ENCODE peak calls at places on chromosomes 13 and 19, in five cellular contexts. E, Z, D, I and Y are unnamed samples.

GRCh38 chr19:634975-635652 is 1.8 kb upstream of the POLRMT start:
- DNase-seq in E (no peak), Z (no peak), D (no peak), I (no peak), Y (no peak)

GRCh38 chr19:34482380-34483250 is 1.1 kb downstream of the WTIP start:
- DNase-seq in E (no peak), Z (no peak), D (no peak), I (peak; percentile 61), Y (peak; percentile 22)

GRCh38 chr19:56066152-56067023 is 54.7 kb downstream of the ZNF787 start:
- DNase-seq in E (peak; percentile 84), Z (peak; percentile 74), D (peak; percentile 66), I (peak; percentile 79), Y (no peak)

GRCh38 chr19:13243971-13244370 is 93.8 kb downstream of the IER2 start:
- DNase-seq in E (no peak), Z (no peak), D (no peak), I (no peak), Y (no peak)

GRCh38 chr19:18191640-18192062 is 1.4 kb upstream of the MPV17L2 start:
- DNase-seq in E (no peak), Z (no peak), D (no peak), I (no peak), Y (peak; percentile 96)

GRCh38 chr13:112851107-112852046 is 117.6 kb upstream of the MCF2L start:
- DNase-seq in E (no peak), Z (no peak), D (no peak), I (no peak), Y (peak; percentile 16)

GRCh38 chr19:41221514-41222205 is 2.6 kb downstream of the AXL start:
- DNase-seq in E (no peak), Z (no peak), D (no peak), I (no peak), Y (no peak)

GRCh38 chr19:41624515-41624914 is 2.4 kb downstream of the CEACAM4 start:
- DNase-seq in E (no peak), Z (no peak), D (no peak), I (no peak), Y (no peak)

GRCh38 chr19:45598267-45599011 is 3.6 kb downstream of the GPR4 start:
- DNase-seq in E (no peak), Z (no peak), D (peak; percentile 13), I (no peak), Y (no peak)

GRCh38 chr19:18093439-18094161 is 4.0 kb upstream of the MAST3 start:
- DNase-seq in E (peak; percentile 89), Z (no peak), D (no peak), I (peak; percentile 62), Y (peak; percentile 79)

GRCh38 chr13:107497661-107498060 is 717.7 kb downstream of the LIG4 start:
- DNase-seq in E (no peak), Z (no peak), D (no peak), I (no peak), Y (no peak)

GRCh38 chr13:50129065-50129922 is 114.0 kb downstream of the KCNRG start:
- DNase-seq in E (no peak), Z (no peak), D (no peak), I (no peak), Y (peak; percentile 7)

GRCh38 chr19:1843116-1843515 is 5.2 kb downstream of the REXO1 start:
- DNase-seq in E (no peak), Z (no peak), D (no peak), I (no peak), Y (no peak)

GRCh38 chr13:54367639-54368271 is 1339.1 kb downstream of the OLFM4 start:
- DNase-seq in E (no peak), Z (no peak), D (no peak), I (no peak), Y (no peak)

GRCh38 chr19:19530423-19530804 is 1.7 kb downstream of the YJEFN3 start:
- DNase-seq in E (no peak), Z (no peak), D (no peak), I (no peak), Y (no peak)

GRCh38 chr13:66995366-66995663 is 234.8 kb downstream of the PCDH9 start:
- DNase-seq in E (no peak), Z (no peak), D (no peak), I (no peak), Y (no peak)

GRCh38 chr19:13028027-13028426 is 32.8 kb downstream of the NFIX start:
- DNase-seq in E (no peak), Z (no peak), D (no peak), I (no peak), Y (no peak)

GRCh38 chr19:42538841-42539709 is 10.8 kb upstream of the CEACAM1 start:
- DNase-seq in E (no peak), Z (peak; percentile 28), D (no peak), I (no peak), Y (no peak)

GRCh38 chr13:41503386-41503785 is 46.0 kb downstream of the RGCC start:
- DNase-seq in E (no peak), Z (no peak), D (no peak), I (no peak), Y (no peak)

GRCh38 chr13:71880753-71881541 is 13.9 kb upstream of the DACH1 start:
- DNase-seq in E (no peak), Z (no peak), D (no peak), I (no peak), Y (no peak)

GRCh38 chr13:28318418-28318995 is 176.4 kb downstream of the FLT1 start:
- DNase-seq in E (no peak), Z (no peak), D (no peak), I (peak; percentile 42), Y (no peak)

GRCh38 chr19:35000647-35001501 is 751 bp downstream of the GRAMD1A start:
- DNase-seq in E (peak; percentile 45), Z (no peak), D (peak; percentile 64), I (no peak), Y (peak; percentile 38)

GRCh38 chr19:17337675-17338439 is 504 bp downstream of the GTPBP3 start:
- DNase-seq in E (peak; percentile 72), Z (no peak), D (peak; percentile 28), I (no peak), Y (no peak)

GRCh38 chr13:37418490-37418889 is 180.1 kb downstream of the POSTN start:
- DNase-seq in E (no peak), Z (no peak), D (no peak), I (no peak), Y (no peak)

DNA sequence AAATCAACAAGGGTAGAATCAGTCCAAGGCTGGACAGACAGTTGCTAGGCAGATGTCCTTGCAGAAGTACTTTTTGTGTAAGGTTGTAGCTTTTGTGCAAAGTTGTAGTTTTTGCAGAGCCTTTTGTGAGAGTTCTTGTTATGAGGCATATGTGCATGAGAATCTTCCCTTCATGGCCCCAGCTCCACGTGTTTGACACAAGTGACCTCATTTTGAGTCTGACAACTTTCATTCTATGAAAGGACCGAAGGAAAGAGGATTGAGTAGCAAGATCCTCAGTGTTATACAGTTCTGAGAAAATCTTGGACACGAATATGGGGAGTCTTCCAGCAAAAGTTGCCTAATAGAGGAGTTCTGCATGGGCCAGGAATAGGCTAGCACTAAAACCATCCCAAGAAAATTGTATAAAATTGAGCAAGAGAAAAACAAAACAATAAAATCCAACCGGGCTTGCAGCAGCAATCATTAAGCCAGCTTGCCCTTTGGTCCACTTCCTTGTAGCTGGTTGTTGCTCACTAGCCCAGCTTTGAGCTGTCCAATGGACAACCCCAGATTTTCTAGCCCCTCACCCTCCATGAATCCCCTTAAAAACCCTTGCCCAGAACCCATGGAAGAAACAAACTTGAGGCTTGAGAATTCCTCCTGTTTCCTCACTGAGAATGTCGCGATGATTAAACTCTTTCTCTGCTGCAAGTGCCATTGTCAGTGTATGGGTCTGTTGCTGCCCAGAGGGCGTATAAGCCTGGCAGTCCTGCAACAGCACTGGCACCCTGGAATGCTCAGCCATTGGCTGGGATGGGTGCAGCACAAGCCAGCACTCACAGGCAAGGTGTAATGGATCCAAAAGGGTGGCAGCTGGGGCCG is 6.5 kb downstream of the EPSTI1 start:
- DNase-seq in E (no peak), Z (no peak), D (no peak), I (no peak), Y (no peak)
- H3K27ac ChIP-seq in E (no peak overlapping the region), Z (peak overlapping the region; percentile 35), D (no peak overlapping the region), I (no peak overlapping the region), Y (no peak overlapping the region)

DNA sequence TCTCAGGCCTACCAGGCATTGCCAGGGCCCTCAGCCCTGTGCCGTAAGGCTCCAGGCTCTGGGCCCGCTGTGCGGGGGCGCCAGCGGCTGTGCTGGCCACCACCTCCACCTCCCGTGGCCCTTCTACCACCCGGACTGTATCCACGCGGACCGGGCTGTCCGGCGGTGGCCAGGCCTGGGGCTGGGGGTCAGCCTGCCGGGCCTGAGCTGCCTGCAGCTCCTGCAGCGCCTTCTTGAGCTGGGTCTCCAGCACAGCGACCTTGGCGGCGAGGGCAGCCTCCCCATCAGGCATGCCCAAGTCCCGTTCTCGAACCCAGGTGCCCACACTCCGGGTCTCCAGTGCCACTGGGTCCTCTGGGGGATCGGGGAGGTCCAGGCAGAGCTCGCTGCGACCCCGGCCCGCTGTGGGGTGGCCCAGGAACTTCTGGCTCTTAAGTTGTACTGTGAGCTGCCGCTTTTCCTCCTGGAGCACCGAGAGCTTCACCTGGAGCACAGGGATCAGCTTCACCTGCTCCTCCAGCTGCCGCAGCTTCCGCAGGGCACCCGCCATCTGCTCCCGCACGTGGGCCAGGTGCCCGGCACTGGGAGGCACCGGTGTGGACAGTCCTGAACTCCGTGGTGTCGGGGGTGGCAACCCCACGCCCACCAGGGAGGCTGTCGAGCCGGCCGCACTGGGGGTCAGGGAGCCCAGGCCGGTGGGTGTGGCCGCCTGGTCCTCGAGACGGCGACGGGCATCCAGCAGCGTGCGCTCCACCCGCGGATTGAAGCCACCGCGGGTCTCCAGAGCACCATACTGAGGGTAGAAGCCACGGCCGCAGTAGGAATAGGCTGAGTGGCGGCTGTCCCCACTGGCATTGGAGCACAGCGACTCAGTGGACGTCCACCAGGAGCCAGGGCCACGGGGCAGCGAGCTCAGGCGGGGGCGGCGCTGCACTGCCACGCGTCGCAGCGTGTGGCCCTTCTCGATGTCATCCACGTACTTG is 4.1 kb downstream of the KANK2 start:
- DNase-seq in E (no peak), Z (no peak), D (no peak), I (no peak), Y (no peak)
- H3K4me1 ChIP-seq in E (peaks cover 70% of the 10 kb centered on the region), Z (peaks cover 14% of the 10 kb centered on the region), D (peaks cover 6% of the 10 kb centered on the region), I (peaks cover 15% of the 10 kb centered on the region), Y (peaks cover 3% of the 10 kb centered on the region)

GRCh38 chr19:4416268-4416667 is 13.8 kb downstream of the CHAF1A start:
- DNase-seq in E (no peak), Z (no peak), D (no peak), I (no peak), Y (no peak)
- H3K27ac ChIP-seq in E (peak overlapping the region; percentile 33), Z (no peak overlapping the region), D (no peak overlapping the region), I (no peak overlapping the region), Y (no peak overlapping the region)

GRCh38 chr13:40479196-40479845 is 187.1 kb downstream of the FOXO1 start:
- DNase-seq in E (no peak), Z (no peak), D (no peak), I (no peak), Y (no peak)
- H3K4me1 ChIP-seq in E (no peaks in the 10 kb centered on the region), Z (no peaks in the 10 kb centered on the region), D (peaks cover 47% of the 10 kb centered on the region), I (peaks cover 11% of the 10 kb centered on the region), Y (no peaks in the 10 kb centered on the region)

DNA sequence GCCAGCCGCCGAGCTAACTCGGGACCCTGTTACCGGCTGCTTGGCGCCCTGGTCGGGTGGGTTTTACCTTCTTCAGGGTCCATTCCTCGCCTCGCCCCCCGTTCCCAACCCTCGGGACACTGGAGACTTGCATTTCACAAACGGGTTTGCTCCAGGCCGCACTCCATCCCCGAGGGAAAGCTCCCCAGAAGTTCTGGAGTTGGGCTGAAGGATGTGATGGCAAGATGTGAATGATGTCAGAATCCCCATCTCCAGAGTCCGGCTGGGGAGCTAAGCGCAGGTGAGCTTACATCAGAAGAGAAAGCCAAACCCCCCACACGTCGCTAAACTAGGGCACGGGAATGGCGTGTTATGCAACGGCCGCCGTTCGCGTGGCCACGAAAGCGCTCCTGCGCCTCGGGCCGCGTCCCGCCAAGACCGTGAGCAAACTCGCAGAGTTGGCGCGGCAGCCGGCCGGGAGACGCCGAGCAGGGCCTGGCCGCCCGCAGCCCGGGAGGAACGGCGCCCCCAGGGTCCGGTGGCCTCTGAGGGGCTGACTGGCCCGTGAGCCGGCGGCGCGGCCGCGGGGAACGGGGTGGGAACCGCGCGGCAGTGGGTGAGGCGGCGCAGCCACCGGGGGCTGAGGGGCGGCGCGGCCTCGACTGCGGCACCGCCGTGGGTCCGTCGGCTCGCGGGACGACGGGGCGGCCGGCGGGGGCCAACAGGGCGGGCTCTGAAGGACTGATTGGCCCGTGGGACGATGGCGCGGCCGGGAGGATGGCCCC is 1.1 kb downstream of the LATS2 start:
- DNase-seq in E (no peak), Z (no peak), D (no peak), I (peak; percentile 51), Y (no peak)
- H3K27ac ChIP-seq in E (no peak overlapping the region), Z (peak overlapping the region; percentile 99), D (no peak overlapping the region), I (peak overlapping the region; percentile 93), Y (peak overlapping the region; percentile 63)